ENCODE peak calls at places on chromosomes 3 and 15, in nine cellular contexts. W, T, B, O, G, P, Z, D and M are unnamed samples.

GRCh38 chr15:99090011-99090699 is 14.7 kb upstream of the SYNM start:
- DNase-seq in D (no peak), Z (no peak), O (no peak), G (peak; percentile 26), W (no peak), P (no peak), B (no peak), T (no peak), M (no peak)

GRCh38 chr15:23566070-23567050 is 886 bp downstream of the MKRN3 start:
- DNase-seq in D (peak; percentile 60), Z (no peak), T (peak; percentile 35), O (peak; percentile 70), G (no peak), P (peak; percentile 60), W (no peak), B (no peak), M (no peak)

GRCh38 chr3:150495563-150496168 is 50.6 kb downstream of the SERP1 start:
- DNase-seq in B (no peak), D (peak; percentile 32), O (no peak), W (no peak), Z (no peak), G (no peak), T (peak; percentile 48), P (peak; percentile 53), M (no peak)

GRCh38 chr3:13280856-13281656 is 139.1 kb downstream of the NUP210 start:
- DNase-seq in W (no peak), B (peak; percentile 66), P (no peak), Z (no peak), O (no peak), T (no peak), G (peak; percentile 19), D (no peak), M (no peak)

GRCh38 chr15:70748281-70748747 is 15.0 kb downstream of the UACA start:
- DNase-seq in G (no peak), O (no peak), T (no peak), W (no peak), D (no peak), P (no peak), B (peak; percentile 72), Z (no peak), M (peak; percentile 73)

GRCh38 chr15:85752591-85752990 is 42.1 kb downstream of the KLHL25 start:
- DNase-seq in Z (no peak), D (no peak), B (peak; percentile 52), W (peak; percentile 21), O (peak; percentile 77), T (no peak), P (no peak), G (no peak), M (no peak)

GRCh38 chr3:149472393-149472792 is 2.1 kb upstream of the TM4SF4 start:
- DNase-seq in Z (no peak), O (no peak), W (no peak), D (no peak), G (no peak), T (no peak), P (no peak), B (no peak), M (no peak)

GRCh38 chr3:33940736-33941135 is 142.3 kb downstream of the PDCD6IP start:
- DNase-seq in O (no peak), Z (no peak), D (no peak), G (no peak), P (no peak), B (no peak), W (no peak), T (no peak), M (no peak)

GRCh38 chr3:126114406-126115386 is 30.8 kb upstream of the SLC41A3 start:
- DNase-seq in D (no peak), W (peak; percentile 12), P (no peak), B (peak; percentile 44), O (no peak), G (peak; percentile 4), Z (no peak), T (no peak), M (no peak)

GRCh38 chr3:15636028-15636709 is 34.6 kb downstream of the BTD start:
- DNase-seq in G (no peak), P (no peak), D (no peak), B (no peak), W (no peak), Z (no peak), O (no peak), T (peak; percentile 78), M (no peak)

GRCh38 chr3:159776779-159777178 is 211.9 kb upstream of the IL12A start:
- DNase-seq in T (no peak), B (no peak), W (no peak), Z (no peak), O (no peak), P (no peak), D (no peak), G (no peak), M (no peak)

GRCh38 chr3:114650808-114651207 is 357.0 kb downstream of the TIGIT start:
- DNase-seq in T (peak; percentile 33), B (no peak), G (no peak), P (no peak), O (no peak), W (no peak), Z (no peak), D (peak; percentile 1), M (no peak)

GRCh38 chr15:67059127-67059553 is 6.3 kb upstream of the SMAD3 start:
- DNase-seq in P (no peak), W (no peak), G (peak; percentile 57), T (no peak), D (peak; percentile 64), O (no peak), B (no peak), Z (no peak), M (no peak)

DNA sequence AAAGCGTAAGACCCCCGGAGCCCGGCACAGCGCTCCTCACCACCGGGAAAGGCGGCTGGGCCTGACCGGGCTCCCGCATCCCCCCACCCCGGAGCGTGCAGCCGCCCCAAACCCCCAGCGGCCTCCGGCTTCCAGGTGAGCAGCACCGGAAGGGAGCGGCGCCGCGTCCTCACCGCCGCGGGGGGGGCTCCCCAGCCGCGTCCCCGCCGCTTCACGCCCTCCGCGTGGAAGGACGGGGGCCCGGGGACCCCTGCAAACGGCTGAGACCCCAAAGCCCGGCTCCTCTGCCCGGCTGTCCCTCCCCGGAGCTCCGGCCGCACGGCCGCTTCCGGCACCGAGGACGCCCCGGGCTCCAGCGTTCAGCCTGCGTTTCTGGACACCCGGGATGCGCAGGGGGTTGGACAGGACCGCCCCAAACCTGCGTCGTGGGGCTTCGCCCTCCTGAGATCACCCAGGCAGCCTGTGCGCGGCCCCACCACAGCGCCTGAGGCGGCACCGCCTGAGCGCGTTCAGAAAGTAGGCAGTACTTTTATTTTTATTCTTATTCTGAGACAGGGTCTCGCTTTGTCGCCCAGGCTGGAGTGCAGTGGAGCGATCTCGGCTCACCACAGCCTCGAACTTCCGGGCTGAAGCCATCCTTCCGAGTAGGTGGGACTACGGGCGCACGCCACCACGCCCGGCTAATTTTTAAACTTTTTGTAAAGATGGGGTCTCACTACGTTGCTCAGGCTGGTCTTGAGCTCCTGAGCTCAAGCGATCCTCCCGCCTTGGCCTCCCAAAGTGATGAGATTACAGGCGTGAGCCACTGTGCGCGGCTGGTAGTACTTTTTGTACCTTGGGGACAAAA is 51.6 kb upstream of the BLM start:
- DNase-seq in Z (no peak), G (peak; percentile 64), B (peak; percentile 83), O (peak; percentile 92), T (peak; percentile 78), P (peak; percentile 82), W (peak; percentile 66), D (peak; percentile 21), M (peak; percentile 47)
- TF ChIP-seq EP300 in Z (no peak), G (no peak), B (no peak), O (no peak), T (no peak), P (no peak), W (no peak), D (no peak), M (peak; percentile 65)

DNA sequence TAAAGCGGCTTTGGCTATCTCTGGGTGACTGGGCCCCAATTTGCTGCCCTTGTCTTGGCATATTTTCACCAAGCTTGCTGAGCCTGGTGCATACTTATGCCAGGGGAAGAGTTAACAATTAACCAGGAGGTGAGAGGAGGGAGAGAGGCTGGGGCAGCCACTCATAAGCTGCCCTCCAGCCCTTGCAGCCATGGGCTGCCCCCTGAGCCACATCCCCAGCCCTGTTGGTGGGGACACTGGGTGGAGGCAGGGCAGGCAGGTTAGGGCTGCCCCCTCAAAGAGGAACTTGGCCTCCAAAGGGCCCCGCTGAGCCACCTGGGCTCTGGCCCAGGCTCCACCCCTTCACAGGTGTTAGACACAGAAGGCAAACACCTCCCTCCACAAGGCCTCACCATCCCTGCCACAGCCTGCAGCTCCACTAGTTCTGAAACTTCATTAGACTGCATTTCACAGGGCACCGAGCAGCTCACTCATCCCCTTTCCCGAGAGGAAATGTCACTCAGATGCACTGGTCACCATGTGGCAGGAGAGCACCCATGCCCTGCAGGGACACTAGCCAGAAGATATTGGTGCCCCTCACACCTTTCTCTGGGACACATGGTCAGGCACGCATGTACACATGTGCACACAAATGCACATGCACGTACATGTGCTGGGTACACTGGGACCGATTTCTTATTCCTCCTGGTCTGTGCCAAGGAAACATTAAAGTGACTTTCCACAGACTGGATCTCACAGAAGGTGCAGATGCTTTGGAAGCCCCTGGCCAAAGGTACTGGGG is 20.2 kb downstream of the AMOTL2 start:
- DNase-seq in B (peak; percentile 61), O (peak; percentile 72), T (no peak), Z (no peak), D (no peak), W (no peak), G (peak; percentile 38), P (no peak), M (no peak)
- TF ChIP-seq EP300 in B (no peak), O (no peak), T (no peak), Z (no peak), D (no peak), W (no peak), G (no peak), P (no peak), M (no peak)

DNA sequence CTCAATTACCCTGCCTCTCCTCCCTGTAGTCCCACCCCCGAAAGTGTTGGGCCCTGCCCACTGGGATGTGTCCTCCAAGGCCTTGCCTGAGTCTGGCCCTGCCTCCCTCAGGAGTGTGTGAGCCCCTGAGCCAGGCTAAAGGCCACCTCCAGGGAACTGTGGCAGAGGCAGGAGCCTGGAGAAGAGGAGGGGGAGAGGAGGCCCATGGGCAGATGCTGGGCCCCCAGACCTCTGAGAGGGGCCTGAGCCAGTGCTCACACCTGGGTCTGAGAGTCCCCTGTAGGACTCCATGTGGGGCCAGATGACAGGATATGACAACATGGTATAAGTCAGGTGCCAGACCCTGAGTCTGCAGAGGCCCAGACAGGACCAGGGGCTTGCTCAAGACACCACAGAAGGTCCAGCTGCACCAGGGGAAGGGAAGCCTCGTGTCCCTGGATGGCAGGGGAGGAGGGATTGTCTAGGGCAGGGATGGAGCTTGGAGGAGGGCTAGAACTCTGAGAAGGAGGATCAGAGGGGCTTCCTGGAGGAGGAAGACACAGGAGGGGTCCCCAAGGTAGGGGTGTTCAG is 217.9 kb downstream of the TBC1D2B start:
- DNase-seq in W (no peak), O (no peak), B (peak; percentile 38), Z (no peak), T (no peak), D (no peak), P (no peak), G (peak; percentile 82), M (no peak)
- TF ChIP-seq EP300 in W (no peak), O (no peak), B (no peak), Z (no peak), T (no peak), D (no peak), P (no peak), G (no peak), M (no peak)

DNA sequence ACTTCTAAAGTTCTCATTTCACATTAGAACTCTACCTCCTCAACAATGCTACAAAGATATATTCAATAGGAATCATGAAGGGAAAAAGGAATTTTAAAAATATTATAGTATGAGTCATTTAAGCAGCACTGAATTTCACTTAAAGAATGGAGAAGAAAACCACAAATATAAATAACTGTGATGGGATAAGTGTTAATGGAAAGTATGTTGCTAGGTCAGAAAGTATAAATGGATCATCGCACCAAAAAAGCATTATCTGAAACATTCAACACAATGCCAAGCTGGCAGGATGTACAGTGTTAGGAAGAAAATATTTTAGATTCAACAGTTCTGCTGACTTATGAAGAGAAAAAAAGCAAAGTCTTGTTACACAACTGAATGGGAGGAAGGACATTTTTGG is 101.4 kb downstream of the TFG start:
- DNase-seq in G (no peak), T (no peak), B (no peak), O (no peak), Z (no peak), D (no peak), W (no peak), P (no peak), M (no peak)
- TF ChIP-seq EP300 in G (no peak), T (no peak), B (no peak), O (no peak), Z (no peak), D (no peak), W (no peak), P (no peak), M (no peak)